ENCODE peak calls at places on chromosomes 7 and 10, in five cellular contexts. One of them, this sample, is unnamed. For H3K36me3, the result is how much of the 10 kb centered on the place peaks cover.

GRCh38 chr7:132755538-132756481 is 179.5 kb upstream of the PLXNA4 start:
- DNase-seq in heart right ventricle: no peak
- DNase-seq in esophagus muscularis mucosa: no peak
- DNase-seq in astrocyte: no peak
- DNase-seq in lower lobe of right lung: no peak
- DNase-seq in this sample: no peak

GRCh38 chr7:141497391-141497790 is 53.8 kb upstream of the AGK start:
- DNase-seq in esophagus muscularis mucosa: no peak
- DNase-seq in astrocyte: no peak
- DNase-seq in heart right ventricle: no peak
- DNase-seq in lower lobe of right lung: no peak
- DNase-seq in this sample: no peak

GRCh38 chr7:6106140-6106904 is 75.1 kb downstream of the ANKRD61 start:
- DNase-seq in astrocyte: peak
- DNase-seq in esophagus muscularis mucosa: no peak
- DNase-seq in heart right ventricle: no peak
- DNase-seq in lower lobe of right lung: no peak
- DNase-seq in this sample: no peak

GRCh38 chr10:31320179-31320597 is 1.2 kb downstream of the ZEB1 start:
- DNase-seq in astrocyte: peak
- DNase-seq in esophagus muscularis mucosa: no peak
- DNase-seq in heart right ventricle: peak
- DNase-seq in lower lobe of right lung: peak
- DNase-seq in this sample: peak

GRCh38 chr10:98295907-98296306 is 27.9 kb upstream of the LOXL4 start:
- DNase-seq in astrocyte: peak
- DNase-seq in lower lobe of right lung: no peak
- DNase-seq in esophagus muscularis mucosa: no peak
- DNase-seq in heart right ventricle: no peak
- DNase-seq in this sample: no peak

GRCh38 chr7:39054731-39055130 is 77.0 kb downstream of the POU6F2 start:
- DNase-seq in esophagus muscularis mucosa: no peak
- DNase-seq in heart right ventricle: no peak
- DNase-seq in lower lobe of right lung: no peak
- DNase-seq in astrocyte: no peak
- DNase-seq in this sample: no peak

GRCh38 chr7:2112261-2113203 is 120.2 kb downstream of the MAD1L1 start:
- DNase-seq in astrocyte: no peak
- DNase-seq in lower lobe of right lung: no peak
- DNase-seq in heart right ventricle: no peak
- DNase-seq in esophagus muscularis mucosa: no peak
- DNase-seq in this sample: no peak

GRCh38 chr10:69710008-69710905 is 80.2 kb downstream of the FAM241B start:
- DNase-seq in astrocyte: no peak
- DNase-seq in esophagus muscularis mucosa: no peak
- DNase-seq in heart right ventricle: no peak
- DNase-seq in lower lobe of right lung: no peak
- DNase-seq in this sample: peak

GRCh38 chr7:128726673-128727072 is 12.5 kb upstream of the CALU start:
- DNase-seq in lower lobe of right lung: no peak
- DNase-seq in heart right ventricle: no peak
- DNase-seq in astrocyte: no peak
- DNase-seq in esophagus muscularis mucosa: no peak
- DNase-seq in this sample: no peak

GRCh38 chr7:7257899-7258692 is 75.8 kb downstream of the C1GALT1 start:
- DNase-seq in astrocyte: no peak
- DNase-seq in esophagus muscularis mucosa: peak
- DNase-seq in lower lobe of right lung: no peak
- DNase-seq in heart right ventricle: no peak
- DNase-seq in this sample: no peak

DNA sequence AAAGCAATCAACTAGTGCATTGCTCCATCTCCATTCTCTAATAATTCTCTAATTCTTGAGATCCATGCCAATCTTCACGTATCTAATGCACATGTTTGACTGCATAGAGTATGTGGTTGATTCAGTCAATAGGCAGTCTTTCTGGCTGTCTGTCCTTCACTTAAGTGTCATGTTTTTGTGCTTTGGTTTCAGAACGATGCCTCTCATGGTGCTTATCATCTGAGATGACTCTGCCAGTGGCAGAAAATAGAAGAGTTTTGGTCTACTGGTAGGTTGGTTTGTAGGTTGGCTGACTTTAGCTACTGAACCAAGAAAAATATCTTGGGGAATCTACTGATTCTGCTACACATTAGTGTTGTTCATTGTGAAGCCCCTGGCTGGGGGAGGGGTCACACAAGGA is 364.2 kb downstream of the SFMBT2 start:
- DNase-seq in astrocyte: no peak
- DNase-seq in lower lobe of right lung: no peak
- DNase-seq in heart right ventricle: no peak
- DNase-seq in esophagus muscularis mucosa: no peak
- DNase-seq in this sample: no peak
- H3K4me3 ChIP-seq in astrocyte: no peak
- H3K4me3 ChIP-seq in lower lobe of right lung: no peak
- H3K4me3 ChIP-seq in heart right ventricle: no peak
- H3K4me3 ChIP-seq in esophagus muscularis mucosa: no peak
- H3K4me3 ChIP-seq in this sample: no peak

GRCh38 chr10:30091136-30091535 is 31.8 kb upstream of the JCAD start:
- DNase-seq in heart right ventricle: no peak
- DNase-seq in esophagus muscularis mucosa: no peak
- DNase-seq in astrocyte: no peak
- DNase-seq in lower lobe of right lung: no peak
- DNase-seq in this sample: no peak
- H3K36me3 ChIP-seq in heart right ventricle: under half
- H3K36me3 ChIP-seq in esophagus muscularis mucosa: under half
- H3K36me3 ChIP-seq in astrocyte: under half
- H3K36me3 ChIP-seq in lower lobe of right lung: under half
- H3K36me3 ChIP-seq in this sample: under half

DNA sequence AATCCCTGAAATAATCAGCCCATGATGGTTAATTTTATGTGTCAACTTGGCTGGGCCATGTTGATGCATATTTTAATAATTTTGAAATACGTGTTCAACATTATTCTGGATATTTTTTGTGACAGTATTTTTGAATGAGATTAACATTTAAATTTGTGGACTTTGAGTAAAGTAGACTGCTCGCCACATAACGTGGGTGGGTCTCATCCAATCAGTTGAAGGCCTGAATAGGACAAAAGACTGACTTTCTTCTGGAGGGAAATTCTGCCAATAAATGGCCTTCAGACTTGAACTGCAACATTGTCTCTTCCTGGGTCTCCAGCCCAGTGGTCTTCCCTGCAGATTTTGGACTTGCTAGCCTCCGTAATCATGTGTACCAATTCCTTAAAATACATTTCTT is 53.6 kb upstream of the BICC1 start:
- DNase-seq in esophagus muscularis mucosa: no peak
- DNase-seq in heart right ventricle: no peak
- DNase-seq in lower lobe of right lung: no peak
- DNase-seq in astrocyte: no peak
- DNase-seq in this sample: no peak
- H3K4me3 ChIP-seq in esophagus muscularis mucosa: no peak
- H3K4me3 ChIP-seq in heart right ventricle: no peak
- H3K4me3 ChIP-seq in lower lobe of right lung: no peak
- H3K4me3 ChIP-seq in astrocyte: no peak
- H3K4me3 ChIP-seq in this sample: no peak

GRCh38 chr10:77820349-77820748 is 106.2 kb downstream of the DLG5 start:
- DNase-seq in heart right ventricle: no peak
- DNase-seq in esophagus muscularis mucosa: no peak
- DNase-seq in astrocyte: peak
- DNase-seq in lower lobe of right lung: peak
- DNase-seq in this sample: no peak

GRCh38 chr10:77819210-77820140 is 107.1 kb downstream of the DLG5 start:
- DNase-seq in heart right ventricle: no peak
- DNase-seq in astrocyte: no peak
- DNase-seq in lower lobe of right lung: peak
- DNase-seq in esophagus muscularis mucosa: no peak
- DNase-seq in this sample: no peak

GRCh38 chr10:77818378-77818777 is 108.2 kb downstream of the DLG5 start:
- DNase-seq in heart right ventricle: no peak
- DNase-seq in esophagus muscularis mucosa: no peak
- DNase-seq in astrocyte: no peak
- DNase-seq in lower lobe of right lung: peak
- DNase-seq in this sample: no peak

GRCh38 chr10:77821551-77821950 is 105.0 kb downstream of the DLG5 start:
- DNase-seq in heart right ventricle: no peak
- DNase-seq in astrocyte: no peak
- DNase-seq in esophagus muscularis mucosa: no peak
- DNase-seq in lower lobe of right lung: peak
- DNase-seq in this sample: no peak

GRCh38 chr10:77821036-77821435 is 105.5 kb downstream of the DLG5 start:
- DNase-seq in esophagus muscularis mucosa: no peak
- DNase-seq in heart right ventricle: no peak
- DNase-seq in lower lobe of right lung: peak
- DNase-seq in astrocyte: no peak
- DNase-seq in this sample: no peak
- H3K36me3 ChIP-seq in esophagus muscularis mucosa: half or more
- H3K36me3 ChIP-seq in heart right ventricle: under half
- H3K36me3 ChIP-seq in lower lobe of right lung: half or more
- H3K36me3 ChIP-seq in astrocyte: under half
- H3K36me3 ChIP-seq in this sample: under half

GRCh38 chr7:32761451-32762320 is 129.9 kb downstream of the KBTBD2 start:
- DNase-seq in lower lobe of right lung: no peak
- DNase-seq in heart right ventricle: no peak
- DNase-seq in esophagus muscularis mucosa: no peak
- DNase-seq in astrocyte: no peak
- DNase-seq in this sample: peak

GRCh38 chr7:32765185-32765584 is 126.4 kb downstream of the KBTBD2 start:
- DNase-seq in esophagus muscularis mucosa: no peak
- DNase-seq in lower lobe of right lung: no peak
- DNase-seq in heart right ventricle: no peak
- DNase-seq in astrocyte: no peak
- DNase-seq in this sample: no peak

GRCh38 chr7:32762894-32763293 is 128.7 kb downstream of the KBTBD2 start:
- DNase-seq in astrocyte: no peak
- DNase-seq in heart right ventricle: no peak
- DNase-seq in lower lobe of right lung: no peak
- DNase-seq in esophagus muscularis mucosa: no peak
- DNase-seq in this sample: peak

DNA sequence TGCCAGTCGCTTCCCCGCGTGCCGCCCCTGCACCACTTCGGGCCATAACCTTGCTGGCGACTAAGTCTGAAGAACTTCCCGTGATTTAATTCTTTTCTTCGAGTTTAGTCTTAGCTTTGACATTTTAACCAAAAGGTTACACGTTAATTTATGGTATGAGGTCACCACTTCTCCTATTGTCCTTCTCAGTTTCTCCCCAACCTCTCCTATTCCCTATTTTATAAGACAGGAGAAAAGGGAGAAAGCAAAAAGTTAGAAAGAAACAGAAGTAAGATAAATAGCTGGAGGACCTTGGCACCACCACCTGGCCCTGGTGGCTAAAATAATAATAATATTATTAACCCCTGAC is 129.3 kb downstream of the KBTBD2 start:
- DNase-seq in lower lobe of right lung: no peak
- DNase-seq in heart right ventricle: no peak
- DNase-seq in esophagus muscularis mucosa: no peak
- DNase-seq in astrocyte: no peak
- DNase-seq in this sample: no peak
- H3K4me3 ChIP-seq in lower lobe of right lung: peak
- H3K4me3 ChIP-seq in heart right ventricle: no peak
- H3K4me3 ChIP-seq in esophagus muscularis mucosa: no peak
- H3K4me3 ChIP-seq in astrocyte: peak
- H3K4me3 ChIP-seq in this sample: peak

DNA sequence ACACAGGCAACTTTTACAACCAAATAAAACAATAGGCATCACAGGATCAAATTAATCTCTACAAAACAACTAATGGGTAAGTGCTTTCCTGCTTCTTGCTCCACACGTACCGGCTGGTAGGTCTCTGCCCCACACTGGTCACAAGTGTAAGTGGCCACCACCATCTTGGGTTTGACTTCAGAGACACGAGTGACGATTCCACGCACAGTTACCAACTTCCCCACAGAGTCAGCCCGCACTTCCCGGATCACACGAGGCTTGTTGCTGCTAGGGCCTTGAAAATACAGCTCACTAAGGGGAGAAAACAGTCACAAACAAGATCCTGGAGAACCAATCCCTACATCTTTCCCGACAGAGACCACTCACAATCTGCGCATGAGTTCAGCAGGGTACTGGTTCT is 2.3 kb downstream of the MCM7 start:
- DNase-seq in heart right ventricle: no peak
- DNase-seq in esophagus muscularis mucosa: no peak
- DNase-seq in astrocyte: no peak
- DNase-seq in lower lobe of right lung: no peak
- DNase-seq in this sample: no peak
- H3K36me3 ChIP-seq in heart right ventricle: under half
- H3K36me3 ChIP-seq in esophagus muscularis mucosa: half or more
- H3K36me3 ChIP-seq in astrocyte: under half
- H3K36me3 ChIP-seq in lower lobe of right lung: half or more
- H3K36me3 ChIP-seq in this sample: half or more

DNA sequence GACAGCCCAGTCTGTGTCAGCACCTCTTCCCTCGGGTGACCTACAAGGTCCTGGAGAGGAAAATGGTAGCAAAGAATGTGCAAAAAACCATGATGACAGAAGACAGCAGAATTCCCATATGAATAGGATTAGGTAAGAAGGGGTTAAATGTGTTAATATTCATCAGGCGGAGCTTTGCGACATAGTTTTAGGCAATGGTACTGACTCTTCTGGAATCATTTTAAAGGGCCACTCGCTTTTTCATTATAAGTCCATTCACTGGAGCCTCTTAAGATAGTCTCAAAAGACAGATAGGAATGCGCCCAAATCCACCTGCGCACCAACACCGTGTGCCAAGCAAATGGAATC is 38.2 kb downstream of the DLG5 start:
- DNase-seq in astrocyte: no peak
- DNase-seq in esophagus muscularis mucosa: no peak
- DNase-seq in heart right ventricle: no peak
- DNase-seq in lower lobe of right lung: no peak
- DNase-seq in this sample: no peak
- H3K4me3 ChIP-seq in astrocyte: no peak
- H3K4me3 ChIP-seq in esophagus muscularis mucosa: peak
- H3K4me3 ChIP-seq in heart right ventricle: no peak
- H3K4me3 ChIP-seq in lower lobe of right lung: peak
- H3K4me3 ChIP-seq in this sample: no peak